ENCODE peak calls at places on chromosomes 12 and 14, in five cellular contexts. D is mucosa of descending colon, E is epithelial cell of prostate, Y is H54, L is smooth muscle cell of the brain vasculature. Q is an unnamed sample.

GRCh38 chr12:45435945-45436710 is 220.2 kb downstream of the ANO6 start:
- DNase-seq in D (no peak), E (no peak), Y (no peak), L (no peak), Q (no peak)

GRCh38 chr12:15146585-15146984 is 74.6 kb downstream of the RERG start:
- DNase-seq in L (no peak), Y (no peak), E (no peak), D (no peak), Q (no peak)

GRCh38 chr14:72945628-72946027 is 19.4 kb downstream of the DCAF4 start:
- DNase-seq in E (no peak), D (no peak), Y (no peak), L (no peak), Q (no peak)

GRCh38 chr12:3204716-3205617 is 127.8 kb downstream of the TSPAN9 start:
- DNase-seq in E (no peak), Y (no peak), D (no peak), L (no peak), Q (no peak)

GRCh38 chr14:104891664-104892500 is 26.8 kb downstream of the CEP170B start:
- DNase-seq in D (peak), E (no peak), Y (no peak), L (no peak), Q (no peak)

GRCh38 chr14:22319526-22320352 is 269.3 kb downstream of the DAD1 start:
- DNase-seq in E (no peak), Y (no peak), D (no peak), L (peak), Q (no peak)

GRCh38 chr14:55654233-55654632 is 74.2 kb downstream of the KTN1 start:
- DNase-seq in Y (no peak), D (no peak), E (no peak), L (no peak), Q (no peak)

GRCh38 chr12:5034605-5035004 is 9.1 kb upstream of the KCNA5 start:
- DNase-seq in E (no peak), L (no peak), D (no peak), Y (no peak), Q (no peak)

GRCh38 chr14:52068741-52069616 is at the start of gene NID2:
- DNase-seq in D (peak), Y (no peak), E (no peak), L (peak), Q (no peak)

GRCh38 chr12:96155181-96155580 is 39.0 kb upstream of the ELK3 start:
- DNase-seq in Y (no peak), E (no peak), L (no peak), D (no peak), Q (no peak)

GRCh38 chr12:64029013-64029857 is 184.7 kb downstream of the SRGAP1 start:
- DNase-seq in Y (no peak), D (no peak), L (no peak), E (no peak), Q (no peak)

GRCh38 chr12:67982165-67982563 is 7.1 kb upstream of the IFNG-AS1 start:
- DNase-seq in L (no peak), Y (no peak), E (no peak), D (no peak), Q (no peak)

GRCh38 chr12:50086148-50086547 is 1.0 kb downstream of the SMARCD1 start:
- DNase-seq in Y (no peak), D (peak), E (no peak), L (no peak), Q (no peak)

GRCh38 chr12:120007272-120007671 is 18.2 kb downstream of the BICDL1 start:
- DNase-seq in E (no peak), D (no peak), L (no peak), Y (no peak), Q (no peak)

GRCh38 chr12:126493366-126494108 is 1428.3 kb downstream of the AACS start:
- DNase-seq in Y (peak), L (no peak), D (no peak), E (no peak), Q (no peak)

GRCh38 chr12:590206-590750 is 73.0 kb downstream of the NINJ2 start:
- DNase-seq in E (no peak), D (no peak), L (no peak), Y (no peak), Q (no peak)

GRCh38 chr12:8773456-8773855 is 49.0 kb upstream of the A2ML1 start:
- DNase-seq in E (no peak), Y (no peak), L (no peak), D (no peak), Q (no peak)

GRCh38 chr12:99332936-99333591 is 314.5 kb upstream of the GARIN6 start:
- DNase-seq in D (no peak), L (no peak), E (no peak), Y (no peak), Q (no peak)

GRCh38 chr14:28785096-28785952 is 18.7 kb downstream of the FOXG1 start:
- DNase-seq in L (no peak), Y (no peak), E (no peak), D (no peak), Q (no peak)

GRCh38 chr12:21697829-21698630 is 40.4 kb upstream of the LDHB start:
- DNase-seq in L (no peak), D (no peak), E (no peak), Y (no peak), Q (no peak)

GRCh38 chr12:46332260-46332659 is 40.3 kb downstream of the SLC38A2 start:
- DNase-seq in L (no peak), D (no peak), E (peak), Y (no peak), Q (no peak)

GRCh38 chr14:103073367-103073875 is 10.6 kb upstream of the LBHD2 start:
- DNase-seq in Y (no peak), L (no peak), D (peak), E (no peak), Q (no peak)

GRCh38 chr12:2114071-2114470 is 61.3 kb downstream of the CACNA1C start:
- DNase-seq in D (no peak), E (no peak), L (no peak), Y (no peak), Q (no peak)

GRCh38 chr14:92690171-92691011 is 58.0 kb downstream of the LGMN start:
- DNase-seq in E (no peak), L (no peak), D (peak), Y (peak), Q (no peak)

GRCh38 chr12:28975564-28976340 is 173.3 kb upstream of the FAR2 start:
- DNase-seq in E (no peak), L (no peak), Y (no peak), D (no peak), Q (no peak)

GRCh38 chr14:102516531-102517411 is 7.2 kb upstream of the ANKRD9 start:
- DNase-seq in Y (peak), L (no peak), D (peak), E (no peak), Q (no peak)

GRCh38 chr12:26434299-26434915 is 239.0 kb downstream of the SSPN start:
- DNase-seq in Y (peak), D (no peak), L (no peak), E (no peak), Q (peak)

GRCh38 chr12:42946776-42947435 is 357.4 kb upstream of the PRICKLE1 start:
- DNase-seq in L (no peak), D (no peak), E (peak), Y (no peak), Q (no peak)

Q was measured in keratinocyte.